ENCODE peak calls at places on chromosome 21, in six cellular contexts. J is activated T-cell treated with anti-CD3 and anti-CD28 coated beads, Interleukin-2, amount 50 U/mL, for 72 hours; T is DND-41; A is astrocyte of the spinal cord; V is activated CD4-positive, alpha-beta T cell treated with anti-CD3 and anti-CD28 coated beads for 36 hours; N is stimulated activated CD4-positive, alpha-beta T cell treated with anti-CD3 and anti-CD28 coated beads, Interleukin-2, amount 100 ng/mL, for 48 hours. D is an unnamed sample.

GRCh38 chr21:20856926-20857325 is 141.3 kb upstream of the NCAM2 start:
- DNase-seq in N (no peak), J (no peak), T (no peak), V (no peak), A (no peak), D (no peak)

GRCh38 chr21:39071623-39072214 is 111.5 kb downstream of the PSMG1 start:
- DNase-seq in A (peak), J (no peak), T (no peak), V (no peak), N (no peak), D (no peak)

GRCh38 chr21:37749132-37749531 is 167.1 kb downstream of the KCNJ6 start:
- DNase-seq in T (no peak), J (no peak), V (no peak), N (no peak), A (no peak), D (no peak)

GRCh38 chr21:15730484-15731242 is 881 bp downstream of the USP25 start:
- DNase-seq in J (no peak), A (no peak), V (no peak), N (peak), T (peak), D (peak)

GRCh38 chr21:46604975-46605758 is at the start of gene S100B:
- DNase-seq in J (no peak), A (no peak), V (no peak), N (no peak), T (no peak), D (no peak)

GRCh38 chr21:42010507-42011493 is 640 bp upstream of the ZBTB21 start:
- DNase-seq in N (peak), T (peak), J (peak), A (peak), V (peak), D (peak)

GRCh38 chr21:38679531-38679930 is 126.2 kb upstream of the ETS2 start:
- DNase-seq in V (no peak), A (peak), J (no peak), T (no peak), N (no peak), D (no peak)

GRCh38 chr21:33290441-33290840 is 24.3 kb downstream of the IL10RB start:
- DNase-seq in A (no peak), V (no peak), J (no peak), N (no peak), T (no peak), D (no peak)

GRCh38 chr21:21682172-21682571 is 684.0 kb downstream of the NCAM2 start:
- DNase-seq in T (no peak), A (peak), V (no peak), J (no peak), N (no peak), D (no peak)

GRCh38 chr21:44255519-44255981 is 6.1 kb downstream of the DNMT3L start:
- DNase-seq in T (no peak), A (no peak), J (no peak), N (no peak), V (no peak), D (no peak)

GRCh38 chr21:34242973-34243372 is 120.8 kb upstream of the KCNE2 start:
- DNase-seq in T (no peak), N (no peak), J (no peak), V (no peak), A (no peak), D (no peak)

GRCh38 chr21:27813750-27814149 is 846.9 kb upstream of the ADAMTS5 start:
- DNase-seq in T (no peak), V (no peak), A (no peak), N (no peak), J (no peak), D (no peak)

GRCh38 chr21:41377715-41378114 is 15.9 kb downstream of the MX2 start:
- DNase-seq in T (no peak), J (no peak), N (no peak), A (no peak), V (no peak), D (no peak)

GRCh38 chr21:45592626-45593134 is 50.4 kb upstream of the SLC19A1 start:
- DNase-seq in T (no peak), V (no peak), N (no peak), A (no peak), J (no peak), D (no peak)

GRCh38 chr21:42424848-42425602 is 21.3 kb downstream of the UBASH3A start:
- DNase-seq in A (no peak), J (peak), N (no peak), T (peak), V (peak), D (peak)

GRCh38 chr21:46188226-46189212 is 4.3 kb upstream of the SPATC1L start:
- DNase-seq in N (no peak), A (peak), T (no peak), V (no peak), J (no peak), D (no peak)

GRCh38 chr21:16087523-16087922 is 357.7 kb downstream of the USP25 start:
- DNase-seq in V (no peak), T (no peak), A (no peak), J (no peak), N (no peak), D (no peak)

GRCh38 chr21:46006547-46007497 is 25.3 kb downstream of the COL6A1 start:
- DNase-seq in N (no peak), A (no peak), T (no peak), J (no peak), V (peak), D (peak)

GRCh38 chr21:34336756-34337391 is 26.9 kb upstream of the KCNE2 start:
- DNase-seq in J (no peak), T (no peak), N (no peak), A (peak), V (no peak), D (no peak)

GRCh38 chr21:26844258-26845065 is 747 bp downstream of the ADAMTS1 start:
- DNase-seq in V (peak), A (peak), N (no peak), T (no peak), J (peak), D (no peak)

GRCh38 chr21:34035619-34036354 is 37.6 kb upstream of the MRPS6 start:
- DNase-seq in A (no peak), V (no peak), T (no peak), J (no peak), N (no peak), D (no peak)

GRCh38 chr21:28928578-28929124 is 64.0 kb downstream of the LTN1 start:
- DNase-seq in V (no peak), J (no peak), A (no peak), N (no peak), T (no peak), D (no peak)

GRCh38 chr21:32207096-32207716 is 71.6 kb downstream of the MIS18A start:
- DNase-seq in V (no peak), N (no peak), J (no peak), A (no peak), T (no peak), D (no peak)

GRCh38 chr21:46532080-46532479 is 72.8 kb downstream of the S100B start:
- DNase-seq in J (no peak), T (no peak), V (no peak), N (no peak), A (no peak), D (no peak)

GRCh38 chr21:33691945-33692594 is 49.8 kb downstream of the ITSN1 start:
- DNase-seq in V (no peak), T (no peak), J (no peak), A (no peak), N (no peak), D (no peak)

GRCh38 chr21:26814374-26814773 is 30.8 kb downstream of the ADAMTS1 start:
- DNase-seq in N (no peak), J (no peak), V (no peak), T (no peak), A (no peak), D (no peak)

GRCh38 chr21:46500224-46500861 is 41.7 kb downstream of the DIP2A start:
- DNase-seq in V (no peak), A (peak), N (no peak), J (no peak), T (no peak), D (no peak)

GRCh38 chr21:16124397-16125130 is 394.8 kb downstream of the USP25 start:
- DNase-seq in T (no peak), A (peak), V (no peak), N (no peak), J (no peak), D (no peak)

GRCh38 chr21:16370176-16370575 is 640.4 kb downstream of the USP25 start:
- DNase-seq in J (no peak), N (no peak), T (no peak), A (no peak), V (no peak), D (no peak)

GRCh38 chr21:41786521-41786987 is 19.7 kb upstream of the RIPK4 start:
- DNase-seq in T (no peak), A (peak), J (no peak), V (no peak), N (no peak), D (no peak)

GRCh38 chr21:42395910-42396625 is at the start of gene TMPRSS3:
- DNase-seq in T (no peak), J (no peak), A (no peak), N (no peak), V (no peak), D (no peak)

GRCh38 chr21:21029159-21029558 is 30.9 kb downstream of the NCAM2 start:
- DNase-seq in T (peak), J (no peak), A (peak), V (no peak), N (no peak), D (no peak)

GRCh38 chr21:46052703-46053651 is 44.9 kb upstream of the COL6A2 start:
- DNase-seq in T (no peak), J (peak), V (peak), A (peak), N (peak), D (no peak)

GRCh38 chr21:29719561-29719960 is 220.2 kb downstream of the GRIK1 start:
- DNase-seq in T (no peak), V (no peak), J (no peak), A (no peak), N (no peak), D (no peak)

GRCh38 chr21:28336299-28336698 is 656.4 kb downstream of the LTN1 start:
- DNase-seq in A (peak), J (no peak), V (no peak), N (no peak), T (no peak), D (no peak)

GRCh38 chr21:44710294-44710665 is 1.1 kb downstream of the TSPEAR start:
- DNase-seq in J (no peak), V (no peak), N (no peak), T (no peak), A (no peak), D (no peak)

GRCh38 chr21:33789697-33790096 is 125.9 kb downstream of the ATP5PO start:
- DNase-seq in J (no peak), V (no peak), A (no peak), T (no peak), N (no peak), D (no peak)

GRCh38 chr21:26404288-26404687 is 168.8 kb downstream of the CYYR1 start:
- DNase-seq in T (no peak), A (no peak), V (no peak), N (no peak), J (no peak), D (no peak)

GRCh38 chr21:38455403-38455802 is 42.9 kb downstream of the ERG start:
- DNase-seq in N (no peak), T (no peak), A (no peak), V (no peak), J (no peak), D (no peak)

D was measured in activated CD4-positive, alpha-beta memory T cell treated with anti-CD3 and anti-CD28 coated beads, Interleukin-2, amount 10 ng/mL, durations not matched to agents 7 days and 5 days.